ENCODE peak calls at places on chromosomes 5 and 9, in nine cellular contexts. C is Panc1, J is uterus, H is left ventricle myocardium inferior, S is hepatocyte, M is heart right ventricle, B is cardiac muscle cell, K is upper lobe of left lung, R is ovary. P is an unnamed sample. For H3K4me1, the result is how much of the 10 kb centered on the place peaks cover.

GRCh38 chr9:96853711-96854072 is 622 bp downstream of the ZNF782 start:
- DNase-seq in M (no peak), K (no peak), C (no peak), H (no peak), J (no peak), B (no peak), S (peak), R (no peak), P (no peak)

GRCh38 chr9:12859704-12860251 is 85.0 kb downstream of the LURAP1L start:
- DNase-seq in J (no peak), H (no peak), M (no peak), K (no peak), S (no peak), B (no peak), R (no peak), C (peak), P (no peak)

GRCh38 chr9:121138973-121139372 is 62.7 kb downstream of the RAB14 start:
- DNase-seq in R (no peak), B (no peak), K (no peak), J (no peak), C (no peak), H (no peak), S (no peak), M (no peak), P (no peak)

GRCh38 chr5:4941957-4942830 is 197.9 kb upstream of the ADAMTS16 start:
- DNase-seq in C (no peak), S (peak), R (peak), H (no peak), B (peak), K (no peak), J (peak), M (no peak), P (peak)

GRCh38 chr5:132485641-132486317 is 4.8 kb downstream of the IRF1 start:
- DNase-seq in K (peak), C (no peak), B (no peak), H (no peak), J (peak), S (no peak), M (no peak), R (no peak), P (no peak)

GRCh38 chr5:151092750-151093149 is 11.9 kb upstream of the TNIP1 start:
- DNase-seq in C (no peak), S (no peak), R (no peak), H (no peak), K (peak), J (no peak), B (no peak), M (no peak), P (no peak)

GRCh38 chr5:157857821-157858526 is 971 bp downstream of the CLINT1 start:
- DNase-seq in R (no peak), S (no peak), K (no peak), H (no peak), J (no peak), M (no peak), B (peak), C (no peak), P (no peak)

GRCh38 chr9:131578016-131578415 is 32.7 kb downstream of the PRRT1B start:
- DNase-seq in C (no peak), K (no peak), J (no peak), S (no peak), B (no peak), R (no peak), H (no peak), M (no peak), P (no peak)

GRCh38 chr5:131496400-131496713 is 138.7 kb downstream of the RAPGEF6 start:
- DNase-seq in B (no peak), M (no peak), S (no peak), H (no peak), R (no peak), K (no peak), J (no peak), C (no peak), P (no peak)

GRCh38 chr9:137369911-137370630 is 52.9 kb downstream of the EXD3 start:
- DNase-seq in M (no peak), K (no peak), B (no peak), S (no peak), C (no peak), J (no peak), H (no peak), R (peak), P (no peak)

GRCh38 chr5:125659316-125660071 is 763.7 kb upstream of the GRAMD2B start:
- DNase-seq in M (no peak), K (no peak), S (no peak), C (no peak), B (no peak), J (peak), H (no peak), R (no peak), P (no peak)

GRCh38 chr5:147341382-147341781 is 106.6 kb downstream of the STK32A start:
- DNase-seq in R (no peak), K (peak), J (no peak), S (no peak), H (no peak), B (no peak), C (no peak), M (no peak), P (no peak)

GRCh38 chr5:74148321-74148720 is 492.2 kb downstream of the ENC1 start:
- DNase-seq in C (no peak), J (no peak), H (no peak), R (no peak), K (no peak), S (no peak), B (no peak), M (no peak), P (no peak)

GRCh38 chr5:67401166-67401565 is 204.6 kb upstream of the CD180 start:
- DNase-seq in K (no peak), B (no peak), C (no peak), H (no peak), R (no peak), J (no peak), S (no peak), M (no peak), P (no peak)

GRCh38 chr5:173238312-173239232 is 3.6 kb upstream of the NKX2-5 start:
- DNase-seq in C (no peak), R (no peak), J (no peak), M (no peak), K (no peak), B (peak), H (no peak), S (no peak), P (no peak)

GRCh38 chr9:14585730-14586473 is 107.3 kb downstream of the ZDHHC21 start:
- DNase-seq in S (no peak), R (no peak), H (no peak), M (no peak), K (no peak), C (no peak), J (no peak), B (no peak), P (no peak)

GRCh38 chr5:100760700-100761099 is 142.4 kb downstream of the ST8SIA4 start:
- DNase-seq in R (no peak), B (peak), S (no peak), M (no peak), H (no peak), K (no peak), C (no peak), J (no peak), P (no peak)

GRCh38 chr5:123449424-123449823 is 26.2 kb upstream of the CEP120 start:
- DNase-seq in K (no peak), B (no peak), S (no peak), J (no peak), R (no peak), M (no peak), C (no peak), H (no peak), P (no peak)

GRCh38 chr5:99033014-99033931 is 104.5 kb upstream of the CHD1 start:
- DNase-seq in J (no peak), C (no peak), B (no peak), K (no peak), H (no peak), M (no peak), R (no peak), S (no peak), P (no peak)

GRCh38 chr5:32916648-32917047 is 205.5 kb downstream of the NPR3 start:
- DNase-seq in K (no peak), C (peak), S (peak), H (no peak), B (no peak), R (peak), M (no peak), J (no peak), P (no peak)

GRCh38 chr5:91556-92263 is at the start of gene PLEKHG4B:
- DNase-seq in K (no peak), R (peak), B (peak), C (no peak), S (peak), J (no peak), M (no peak), H (no peak), P (peak)

GRCh38 chr5:5422819-5423515 is 490 bp downstream of the ICE1 start:
- DNase-seq in M (no peak), C (no peak), J (no peak), R (no peak), B (no peak), H (no peak), K (no peak), S (peak), P (no peak)

GRCh38 chr9:124940521-124940893 is 376 bp downstream of the GOLGA1 start:
- DNase-seq in M (no peak), H (no peak), J (no peak), C (no peak), B (no peak), K (no peak), S (no peak), R (no peak), P (no peak)

GRCh38 chr9:20009606-20010005 is 220.8 kb upstream of the SLC24A2 start:
- DNase-seq in R (no peak), B (no peak), H (no peak), S (no peak), K (no peak), C (no peak), J (no peak), M (no peak), P (no peak)

GRCh38 chr5:144219869-144220268 is 49.2 kb downstream of the KCTD16 start:
- DNase-seq in H (no peak), M (no peak), R (no peak), J (no peak), B (no peak), S (no peak), C (no peak), K (no peak), P (no peak)

GRCh38 chr5:171484460-171484899 is 65.0 kb downstream of the FGF18 start:
- DNase-seq in J (peak), S (no peak), R (no peak), K (no peak), B (no peak), M (no peak), H (no peak), C (no peak), P (peak)

GRCh38 chr5:32096891-32097592 is 77.1 kb downstream of the GOLPH3 start:
- DNase-seq in K (no peak), B (no peak), M (no peak), C (no peak), J (no peak), H (no peak), S (no peak), R (no peak), P (no peak)

GRCh38 chr5:66144799-66145390 is 795 bp downstream of the SREK1 start:
- DNase-seq in H (no peak), K (no peak), S (no peak), J (no peak), M (no peak), R (no peak), C (peak), B (peak), P (no peak)

GRCh38 chr5:29460946-29461538 is 1732.4 kb upstream of the CDH6 start:
- DNase-seq in M (no peak), S (no peak), C (no peak), R (no peak), K (no peak), H (no peak), B (no peak), J (no peak), P (no peak)

GRCh38 chr9:76255781-76256455 is 138.3 kb downstream of the RFK start:
- DNase-seq in J (peak), R (peak), H (peak), S (peak), B (no peak), M (peak), K (peak), C (no peak), P (no peak)

GRCh38 chr5:1152156-1152555 is 40.3 kb upstream of the SLC12A7 start:
- DNase-seq in M (peak), K (no peak), B (no peak), J (no peak), R (no peak), S (no peak), C (no peak), H (no peak), P (no peak)

GRCh38 chr5:90293931-90294330 is 115.6 kb downstream of the CETN3 start:
- DNase-seq in R (no peak), H (no peak), C (no peak), J (no peak), S (no peak), M (no peak), B (peak), K (no peak), P (peak)

GRCh38 chr5:148786456-148786855 is 40.0 kb upstream of the ADRB2 start:
- DNase-seq in K (no peak), S (no peak), C (no peak), M (no peak), H (no peak), B (no peak), R (no peak), J (no peak), P (no peak)

GRCh38 chr5:43039468-43040286 is 442 bp downstream of the ANXA2R start:
- DNase-seq in C (peak), J (peak), S (peak), H (peak), K (peak), M (peak), B (peak), R (peak), P (peak)
- TF ChIP-seq CTCF in C (no peak), J (no peak), S (peak), H (peak), K (no peak), M (no peak), B (no peak), R (no peak), P (peak)

GRCh38 chr9:128415222-128415621 is 5.4 kb upstream of the CERCAM start:
- DNase-seq in M (no peak), K (no peak), H (no peak), C (no peak), J (no peak), R (no peak), B (no peak), S (no peak), P (no peak)
- H3K4me1 ChIP-seq in M (under half), K (under half), H (under half), C (under half), J (under half), R (under half), B (under half), S (under half), P (under half)

GRCh38 chr9:136329636-136330405 is 2.5 kb downstream of the GPSM1 start:
- DNase-seq in M (peak), C (no peak), S (no peak), H (no peak), B (no peak), K (no peak), J (no peak), R (no peak), P (no peak)
- H3K4me3 ChIP-seq in M (no peak), C (no peak), S (no peak), H (peak), B (no peak), K (peak), J (no peak), R (no peak), P (no peak)

GRCh38 chr5:140882591-140882899 is 621 bp downstream of the PCDHA13 start:
- DNase-seq in C (no peak), S (no peak), H (no peak), B (peak), M (no peak), K (no peak), J (no peak), R (no peak), P (no peak)

GRCh38 chr5:140883927-140884697 is 2.2 kb downstream of the PCDHA13 start:
- DNase-seq in H (no peak), S (no peak), M (no peak), R (no peak), C (no peak), B (no peak), J (no peak), K (no peak), P (no peak)

GRCh38 chr5:140883373-140883772 is 1.4 kb downstream of the PCDHA13 start:
- DNase-seq in S (no peak), C (no peak), M (no peak), B (no peak), H (no peak), J (no peak), R (no peak), K (no peak), P (no peak)

GRCh38 chr5:140877262-140877581 is 2.1 kb downstream of the PCDHA12 start:
- DNase-seq in R (no peak), B (no peak), S (no peak), M (no peak), H (no peak), C (no peak), J (no peak), K (no peak), P (no peak)

GRCh38 chr5:140881889-140882590 is at the start of gene PCDHA13:
- DNase-seq in J (peak), R (no peak), S (peak), M (no peak), C (no peak), H (no peak), K (no peak), B (no peak), P (no peak)
- TF ChIP-seq CTCF in J (peak), R (no peak), S (peak), M (peak), C (no peak), H (peak), K (peak), B (no peak), P (no peak)

DNA sequence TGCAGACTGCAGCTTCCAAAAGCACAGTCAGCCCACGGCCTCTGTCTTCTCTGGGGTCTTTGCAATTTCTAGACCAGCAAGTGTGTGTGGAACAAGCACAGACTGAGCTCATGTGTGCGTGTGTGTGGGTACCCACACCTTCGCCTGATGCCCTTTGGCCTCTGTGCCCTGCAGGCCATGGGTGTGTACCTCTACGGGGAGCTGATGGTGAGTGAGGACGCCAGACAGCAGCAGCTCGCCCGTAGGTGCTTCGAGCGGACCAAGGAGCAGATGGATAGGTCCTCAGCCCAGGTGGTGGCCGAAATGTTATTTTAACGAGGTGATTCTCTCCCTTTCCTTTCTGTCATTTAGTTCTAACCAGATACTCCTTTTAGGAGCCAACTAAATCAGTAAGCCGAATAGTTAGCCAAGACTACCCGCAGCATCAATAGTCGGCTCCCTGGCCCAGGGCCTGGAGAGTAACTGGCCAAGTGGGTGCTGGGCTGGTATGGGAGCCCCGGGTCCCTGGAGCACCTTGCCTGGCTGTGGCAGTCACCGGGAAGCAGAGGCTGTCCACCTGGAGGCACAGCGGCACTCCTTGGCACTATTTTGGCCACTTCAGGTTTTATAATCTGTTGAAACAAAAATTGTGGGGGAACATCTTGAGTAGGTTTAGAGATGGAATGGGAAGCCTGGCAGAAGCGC is 235.0 kb downstream of the FANCC start:
- DNase-seq in C (no peak), R (peak), K (no peak), S (no peak), H (no peak), M (no peak), B (no peak), J (no peak), P (no peak)
- H3K4me1 ChIP-seq in C (under half), R (under half), K (under half), S (under half), H (half or more), M (under half), B (under half), J (under half), P (under half)

GRCh38 chr9:90112791-90113190 is 508.0 kb downstream of the GADD45G start:
- DNase-seq in R (no peak), K (no peak), S (no peak), J (no peak), M (no peak), H (no peak), B (no peak), C (no peak), P (no peak)
- H3K4me3 ChIP-seq in R (no peak), K (no peak), S (no peak), J (no peak), M (no peak), H (no peak), B (no peak), C (no peak), P (no peak)

GRCh38 chr9:2465516-2465915 is 156.1 kb upstream of the VLDLR start:
- DNase-seq in K (no peak), C (no peak), R (no peak), B (no peak), J (no peak), M (no peak), S (no peak), H (no peak), P (no peak)

GRCh38 chr9:2473691-2474090 is 147.9 kb upstream of the VLDLR start:
- DNase-seq in B (no peak), H (no peak), K (no peak), R (no peak), J (no peak), S (no peak), C (no peak), M (no peak), P (no peak)

GRCh38 chr9:2465921-2466460 is 155.6 kb upstream of the VLDLR start:
- DNase-seq in B (peak), M (no peak), S (peak), K (no peak), C (no peak), H (no peak), R (no peak), J (no peak), P (peak)

GRCh38 chr9:2466703-2467102 is 154.9 kb upstream of the VLDLR start:
- DNase-seq in C (no peak), J (no peak), K (no peak), S (no peak), R (no peak), B (no peak), H (no peak), M (no peak), P (no peak)

GRCh38 chr9:2469681-2470141 is 151.9 kb upstream of the VLDLR start:
- DNase-seq in M (peak), C (no peak), S (no peak), J (peak), R (peak), H (peak), B (peak), K (peak), P (peak)
- TF ChIP-seq CTCF in M (no peak), C (no peak), S (peak), J (peak), R (no peak), H (no peak), B (peak), K (no peak), P (peak)

GRCh38 chr9:105295151-105295550 is 50.7 kb downstream of the SLC44A1 start:
- DNase-seq in B (no peak), H (no peak), J (no peak), S (no peak), M (no peak), C (no peak), K (no peak), R (no peak), P (no peak)

GRCh38 chr9:105297442-105298097 is 53.1 kb downstream of the SLC44A1 start:
- DNase-seq in R (no peak), B (no peak), K (no peak), S (no peak), J (no peak), H (no peak), C (no peak), M (no peak), P (no peak)

GRCh38 chr9:105296889-105297288 is 52.4 kb downstream of the SLC44A1 start:
- DNase-seq in B (peak), J (no peak), R (no peak), S (peak), C (no peak), M (no peak), H (no peak), K (no peak), P (peak)

GRCh38 chr9:105296445-105296844 is 52.0 kb downstream of the SLC44A1 start:
- DNase-seq in R (no peak), M (no peak), C (no peak), S (no peak), B (no peak), J (no peak), K (no peak), H (no peak), P (no peak)

GRCh38 chr9:105295986-105296385 is 51.5 kb downstream of the SLC44A1 start:
- DNase-seq in M (no peak), B (no peak), H (no peak), S (no peak), K (no peak), C (no peak), R (no peak), J (no peak), P (no peak)
- H3K4me1 ChIP-seq in M (under half), B (half or more), H (half or more), S (under half), K (under half), C (under half), R (under half), J (under half), P (under half)

GRCh38 chr9:92147854-92148184 is 32.6 kb upstream of the SPTLC1 start:
- DNase-seq in B (no peak), R (no peak), C (no peak), K (no peak), M (no peak), J (no peak), S (no peak), H (no peak), P (no peak)
- H3K4me3 ChIP-seq in B (no peak), R (no peak), C (no peak), K (no peak), M (no peak), J (no peak), S (no peak), H (peak), P (no peak)

P was measured in Caco-2.